ENCODE peak calls at places on chromosomes 1 and 21, in seven cellular contexts. L, R, V, F, Q, U and O are unnamed samples.

GRCh38 chr1:75797606-75798216 is 1.0 kb downstream of the MSH4 start:
- DNase-seq in Q (no peak), U (no peak), F (no peak), R (no peak), V (no peak), L (no peak), O (no peak)

GRCh38 chr1:234620272-234620711 is 10.3 kb upstream of the IRF2BP2 start:
- DNase-seq in F (no peak), L (no peak), U (no peak), Q (no peak), R (no peak), V (no peak), O (no peak)

GRCh38 chr1:64536836-64537490 is 67.0 kb downstream of the CACHD1 start:
- DNase-seq in L (no peak), V (no peak), U (no peak), F (no peak), R (no peak), Q (no peak), O (no peak)

GRCh38 chr1:59747469-59748014 is 67.2 kb upstream of the HOOK1 start:
- DNase-seq in U (no peak), Q (no peak), L (no peak), R (no peak), F (no peak), V (no peak), O (no peak)

GRCh38 chr1:77068013-77068412 is 151.2 kb downstream of the PIGK start:
- DNase-seq in Q (no peak), L (no peak), R (no peak), V (no peak), U (no peak), F (no peak), O (no peak)

GRCh38 chr1:159177273-159177907 is 6.0 kb downstream of the CADM3 start:
- DNase-seq in R (no peak), V (no peak), L (no peak), U (peak; percentile 71), F (peak; percentile 40), Q (peak; percentile 51), O (peak; percentile 60)

GRCh38 chr1:47687618-47687940 is 249.7 kb downstream of the FOXD2 start:
- DNase-seq in L (no peak), U (no peak), R (no peak), F (no peak), V (no peak), Q (no peak), O (no peak)

GRCh38 chr1:94093351-94093750 is 27.6 kb downstream of the ABCA4 start:
- DNase-seq in Q (no peak), V (no peak), U (no peak), R (no peak), L (no peak), F (no peak), O (no peak)

GRCh38 chr1:43590389-43590788 is 59.6 kb upstream of the KDM4A start:
- DNase-seq in L (no peak), Q (no peak), R (no peak), F (peak; percentile 19), U (no peak), V (no peak), O (no peak)

GRCh38 chr1:16718908-16719533 is 21.3 kb upstream of the RNU1-4 start:
- DNase-seq in L (no peak), R (no peak), V (no peak), F (no peak), Q (no peak), U (no peak), O (no peak)

GRCh38 chr1:161179698-161180097 is 2.4 kb upstream of the B4GALT3 start:
- DNase-seq in R (no peak), Q (no peak), V (no peak), U (no peak), L (no peak), F (no peak), O (no peak)

GRCh38 chr1:173862769-173863223 is 5.0 kb downstream of the GAS5 start:
- DNase-seq in V (no peak), R (no peak), U (peak; percentile 70), F (no peak), L (no peak), Q (no peak), O (peak; percentile 36)

GRCh38 chr1:24963099-24963872 is 33.2 kb upstream of the RUNX3 start:
- DNase-seq in R (no peak), V (no peak), F (no peak), U (peak; percentile 27), Q (no peak), L (no peak), O (no peak)

GRCh38 chr1:3992103-3992556 is 92.1 kb upstream of the C1orf174 start:
- DNase-seq in V (no peak), F (no peak), R (no peak), L (no peak), Q (no peak), U (peak; percentile 60), O (peak; percentile 6)

GRCh38 chr1:34532113-34532512 is 222.7 kb upstream of the GJB5 start:
- DNase-seq in L (no peak), R (no peak), V (no peak), F (no peak), U (no peak), Q (no peak), O (no peak)

GRCh38 chr1:83967336-83967735 is 31.6 kb downstream of the TTLL7 start:
- DNase-seq in Q (no peak), L (no peak), U (no peak), V (no peak), R (no peak), F (no peak), O (no peak)

GRCh38 chr1:19443321-19443720 is 42.0 kb downstream of the CAPZB start:
- DNase-seq in L (no peak), Q (no peak), V (no peak), U (no peak), F (no peak), R (no peak), O (no peak)

GRCh38 chr21:42750737-42751530 is 97.5 kb downstream of the PDE9A start:
- DNase-seq in U (no peak), V (no peak), L (no peak), R (no peak), Q (no peak), F (no peak), O (no peak)

GRCh38 chr1:214678386-214678785 is 75.4 kb downstream of the CENPF start:
- DNase-seq in Q (peak; percentile 37), F (no peak), L (no peak), U (no peak), V (no peak), R (no peak), O (no peak)

GRCh38 chr21:41651830-41652229 is 115.0 kb downstream of the RIPK4 start:
- DNase-seq in L (no peak), V (no peak), Q (no peak), F (no peak), U (no peak), R (no peak), O (no peak)

GRCh38 chr1:205058853-205059252 is 15.8 kb downstream of the CNTN2 start:
- DNase-seq in Q (no peak), L (no peak), V (no peak), F (no peak), R (no peak), U (no peak), O (no peak)

GRCh38 chr1:109792056-109792831 is 28.5 kb upstream of the EPS8L3 start:
- DNase-seq in L (no peak), Q (peak; percentile 92), F (peak; percentile 75), V (peak; percentile 50), R (no peak), U (no peak), O (no peak)

GRCh38 chr1:154407021-154407865 is 2.1 kb downstream of the IL6R start:
- DNase-seq in F (no peak), Q (no peak), V (no peak), U (peak; percentile 76), L (no peak), R (no peak), O (no peak)

GRCh38 chr1:9161963-9162362 is 33.1 kb upstream of the GPR157 start:
- DNase-seq in Q (no peak), V (no peak), F (no peak), R (no peak), U (no peak), L (no peak), O (no peak)